ENCODE peak calls at places on chromosomes 4 and X, in four cellular contexts. One of them, this sample, is unnamed.

GRCh38 chrX:13169688-13170087 is 125.3 kb upstream of the FAM9C start:
- DNase-seq in WERI-Rb-1: no peak
- DNase-seq in AG10803: no peak
- DNase-seq in fibroblast of lung: no peak
- DNase-seq in this sample: no peak

GRCh38 chr4:39514888-39515401 is 12.3 kb downstream of the UGDH start:
- DNase-seq in WERI-Rb-1: no peak
- DNase-seq in AG10803: no peak
- DNase-seq in fibroblast of lung: peak
- DNase-seq in this sample: peak

GRCh38 chrX:103830848-103831247 is 1.2 kb downstream of the RAB9B start:
- DNase-seq in WERI-Rb-1: no peak
- DNase-seq in AG10803: no peak
- DNase-seq in fibroblast of lung: no peak
- DNase-seq in this sample: no peak

GRCh38 chr4:53365121-53365485 is 758 bp downstream of the SCFD2 start:
- DNase-seq in WERI-Rb-1: no peak
- DNase-seq in AG10803: no peak
- DNase-seq in fibroblast of lung: no peak
- DNase-seq in this sample: peak

GRCh38 chr4:98522603-98523395 is 135.6 kb downstream of the TSPAN5 start:
- DNase-seq in WERI-Rb-1: no peak
- DNase-seq in AG10803: peak
- DNase-seq in fibroblast of lung: peak
- DNase-seq in this sample: peak

GRCh38 chr4:24686866-24687672 is 102.7 kb upstream of the DHX15 start:
- DNase-seq in WERI-Rb-1: peak
- DNase-seq in AG10803: peak
- DNase-seq in fibroblast of lung: peak
- DNase-seq in this sample: peak

GRCh38 chrX:10103023-10103422 is 53.8 kb upstream of the CLCN4 start:
- DNase-seq in WERI-Rb-1: no peak
- DNase-seq in AG10803: peak
- DNase-seq in fibroblast of lung: no peak
- DNase-seq in this sample: no peak

GRCh38 chrX:23483396-23483795 is 148.7 kb downstream of the PTCHD1 start:
- DNase-seq in WERI-Rb-1: no peak
- DNase-seq in AG10803: no peak
- DNase-seq in fibroblast of lung: no peak
- DNase-seq in this sample: no peak

GRCh38 chrX:155028192-155028591 is 1.5 kb downstream of the FUNDC2 start:
- DNase-seq in WERI-Rb-1: no peak
- DNase-seq in AG10803: no peak
- DNase-seq in fibroblast of lung: no peak
- DNase-seq in this sample: no peak

GRCh38 chr4:78520808-78521226 is 30.8 kb upstream of the ANXA3 start:
- DNase-seq in WERI-Rb-1: no peak
- DNase-seq in AG10803: peak
- DNase-seq in fibroblast of lung: no peak
- DNase-seq in this sample: peak

GRCh38 chr4:154597798-154598774 is 7.5 kb upstream of the FGA start:
- DNase-seq in WERI-Rb-1: no peak
- DNase-seq in AG10803: no peak
- DNase-seq in fibroblast of lung: no peak
- DNase-seq in this sample: no peak

GRCh38 chrX:9494806-9495205 is 29.9 kb downstream of the TBL1X start:
- DNase-seq in WERI-Rb-1: no peak
- DNase-seq in AG10803: peak
- DNase-seq in fibroblast of lung: peak
- DNase-seq in this sample: peak

GRCh38 chrX:44224760-44225159 is 118.7 kb downstream of the EFHC2 start:
- DNase-seq in WERI-Rb-1: no peak
- DNase-seq in AG10803: no peak
- DNase-seq in fibroblast of lung: no peak
- DNase-seq in this sample: no peak

GRCh38 chrX:104318330-104319009 is 63.7 kb upstream of the ESX1 start:
- DNase-seq in WERI-Rb-1: no peak
- DNase-seq in AG10803: peak
- DNase-seq in fibroblast of lung: peak
- DNase-seq in this sample: peak

GRCh38 chr4:13893221-13893620 is 265.7 kb upstream of the BOD1L1 start:
- DNase-seq in WERI-Rb-1: no peak
- DNase-seq in AG10803: peak
- DNase-seq in fibroblast of lung: no peak
- DNase-seq in this sample: no peak

GRCh38 chr4:65170768-65171514 is 499.3 kb downstream of the EPHA5 start:
- DNase-seq in WERI-Rb-1: no peak
- DNase-seq in AG10803: no peak
- DNase-seq in fibroblast of lung: no peak
- DNase-seq in this sample: peak

GRCh38 chrX:130079824-130080406 is 30.4 kb downstream of the ELF4 start:
- DNase-seq in WERI-Rb-1: peak
- DNase-seq in AG10803: peak
- DNase-seq in fibroblast of lung: peak
- DNase-seq in this sample: peak

GRCh38 chr4:66273110-66273509 is 602.8 kb upstream of the EPHA5 start:
- DNase-seq in WERI-Rb-1: no peak
- DNase-seq in AG10803: no peak
- DNase-seq in fibroblast of lung: no peak
- DNase-seq in this sample: no peak

GRCh38 chrX:45716747-45717146 is 516.1 kb upstream of the DIPK2B start:
- DNase-seq in WERI-Rb-1: no peak
- DNase-seq in AG10803: peak
- DNase-seq in fibroblast of lung: no peak
- DNase-seq in this sample: peak

GRCh38 chr4:160202802-160203201 is 1099.9 kb downstream of the RAPGEF2 start:
- DNase-seq in WERI-Rb-1: no peak
- DNase-seq in AG10803: no peak
- DNase-seq in fibroblast of lung: no peak
- DNase-seq in this sample: peak

GRCh38 chrX:28015993-28016392 is 34.7 kb upstream of the DCAF8L1 start:
- DNase-seq in WERI-Rb-1: no peak
- DNase-seq in AG10803: no peak
- DNase-seq in fibroblast of lung: no peak
- DNase-seq in this sample: no peak

GRCh38 chrX:38985375-38985774 is 184.1 kb downstream of the MID1IP1 start:
- DNase-seq in WERI-Rb-1: no peak
- DNase-seq in AG10803: peak
- DNase-seq in fibroblast of lung: peak
- DNase-seq in this sample: peak

GRCh38 chr4:15130441-15130840 is 128.2 kb downstream of the CPEB2 start:
- DNase-seq in WERI-Rb-1: no peak
- DNase-seq in AG10803: no peak
- DNase-seq in fibroblast of lung: no peak
- DNase-seq in this sample: no peak

GRCh38 chr4:101730291-101731117 is 60.0 kb upstream of the BANK1 start:
- DNase-seq in WERI-Rb-1: peak
- DNase-seq in AG10803: peak
- DNase-seq in fibroblast of lung: peak
- DNase-seq in this sample: peak

GRCh38 chrX:10507876-10508275 is 112.5 kb downstream of the MID1 start:
- DNase-seq in WERI-Rb-1: no peak
- DNase-seq in AG10803: no peak
- DNase-seq in fibroblast of lung: no peak
- DNase-seq in this sample: no peak

GRCh38 chr4:114538012-114538617 is 60.5 kb upstream of the UGT8 start:
- DNase-seq in WERI-Rb-1: no peak
- DNase-seq in AG10803: no peak
- DNase-seq in fibroblast of lung: no peak
- DNase-seq in this sample: no peak

GRCh38 chrX:134798472-134798871 is 140.2 kb upstream of the PLAC1 start:
- DNase-seq in WERI-Rb-1: no peak
- DNase-seq in AG10803: no peak
- DNase-seq in fibroblast of lung: no peak
- DNase-seq in this sample: no peak

GRCh38 chr4:142329304-142329703 is 516.8 kb downstream of the INPP4B start:
- DNase-seq in WERI-Rb-1: no peak
- DNase-seq in AG10803: no peak
- DNase-seq in fibroblast of lung: no peak
- DNase-seq in this sample: no peak

DNA sequence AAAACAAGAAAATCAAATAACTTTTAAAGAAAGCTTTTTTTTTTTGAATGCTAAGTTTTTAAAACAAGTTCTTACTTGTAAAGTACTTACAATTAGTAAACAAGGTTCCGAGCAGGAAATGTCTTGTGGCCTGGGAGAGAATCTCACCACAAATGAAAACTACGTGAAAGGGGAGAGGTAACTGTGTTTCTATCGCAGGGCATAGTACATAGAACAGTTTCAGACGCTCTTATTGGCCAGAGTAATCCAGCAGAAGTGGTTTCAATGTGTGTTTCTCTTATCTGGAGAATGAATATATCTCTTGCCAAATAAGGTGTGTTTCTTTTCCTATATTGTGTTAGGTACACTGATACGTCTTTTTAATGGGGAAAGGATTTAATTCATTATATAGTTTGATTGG is at the start of gene PLAC8:
- DNase-seq in WERI-Rb-1: no peak
- DNase-seq in AG10803: no peak
- DNase-seq in fibroblast of lung: no peak
- DNase-seq in this sample: no peak
- H3K4me3 ChIP-seq in WERI-Rb-1: no peak
- H3K4me3 ChIP-seq in AG10803: no peak
- H3K4me3 ChIP-seq in fibroblast of lung: no peak
- H3K4me3 ChIP-seq in this sample: no peak

DNA sequence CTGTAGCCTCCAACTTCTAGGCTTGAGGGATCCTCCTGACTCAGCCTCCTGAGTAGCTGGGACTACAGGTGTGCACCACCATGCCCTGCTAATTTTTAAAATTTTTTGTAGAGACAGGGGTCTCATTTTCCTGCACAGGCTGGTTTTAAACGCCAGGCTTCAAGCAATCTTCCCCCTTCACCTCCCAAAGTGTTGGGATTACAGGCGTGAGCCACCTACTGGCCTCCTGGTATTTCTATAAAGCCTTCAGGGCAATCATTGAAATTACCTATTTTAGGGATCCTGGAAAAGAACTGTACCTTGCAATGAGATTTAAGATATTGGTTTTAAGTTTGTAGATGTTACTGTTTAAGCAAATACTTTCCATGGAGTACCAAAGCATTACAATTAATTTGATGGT is 13.5 kb upstream of the PLS3 start:
- DNase-seq in WERI-Rb-1: no peak
- DNase-seq in AG10803: no peak
- DNase-seq in fibroblast of lung: no peak
- DNase-seq in this sample: no peak
- TF ChIP-seq CTCF in WERI-Rb-1: peak
- TF ChIP-seq CTCF in AG10803: peak
- TF ChIP-seq CTCF in fibroblast of lung: peak
- TF ChIP-seq CTCF in this sample: no peak

GRCh38 chr4:87005369-87005689 is 70.5 kb downstream of the AFF1 start:
- DNase-seq in WERI-Rb-1: no peak
- DNase-seq in AG10803: peak
- DNase-seq in fibroblast of lung: peak
- DNase-seq in this sample: no peak
- H3K4me3 ChIP-seq in WERI-Rb-1: no peak
- H3K4me3 ChIP-seq in AG10803: no peak
- H3K4me3 ChIP-seq in fibroblast of lung: peak
- H3K4me3 ChIP-seq in this sample: peak

GRCh38 chrX:119266364-119266995 is 30.4 kb downstream of the PGRMC1 start:
- DNase-seq in WERI-Rb-1: no peak
- DNase-seq in AG10803: peak
- DNase-seq in fibroblast of lung: peak
- DNase-seq in this sample: peak
- TF ChIP-seq CTCF in WERI-Rb-1: peak
- TF ChIP-seq CTCF in AG10803: peak
- TF ChIP-seq CTCF in fibroblast of lung: peak
- TF ChIP-seq CTCF in this sample: peak

GRCh38 chr4:181204109-181204508 is 1039.1 kb upstream of the TENM3 start:
- DNase-seq in WERI-Rb-1: no peak
- DNase-seq in AG10803: no peak
- DNase-seq in fibroblast of lung: no peak
- DNase-seq in this sample: no peak
- H3K4me3 ChIP-seq in WERI-Rb-1: no peak
- H3K4me3 ChIP-seq in AG10803: no peak
- H3K4me3 ChIP-seq in fibroblast of lung: no peak
- H3K4me3 ChIP-seq in this sample: no peak

GRCh38 chr4:139227729-139228404 is 50.8 kb upstream of the ELF2 start:
- DNase-seq in WERI-Rb-1: no peak
- DNase-seq in AG10803: no peak
- DNase-seq in fibroblast of lung: no peak
- DNase-seq in this sample: no peak
- TF ChIP-seq CTCF in WERI-Rb-1: no peak
- TF ChIP-seq CTCF in AG10803: peak
- TF ChIP-seq CTCF in fibroblast of lung: peak
- TF ChIP-seq CTCF in this sample: peak

GRCh38 chrX:84501798-84502628 is at the start of gene HDX:
- DNase-seq in WERI-Rb-1: peak
- DNase-seq in AG10803: peak
- DNase-seq in fibroblast of lung: peak
- DNase-seq in this sample: peak
- H3K4me3 ChIP-seq in WERI-Rb-1: peak
- H3K4me3 ChIP-seq in AG10803: peak
- H3K4me3 ChIP-seq in fibroblast of lung: peak
- H3K4me3 ChIP-seq in this sample: peak

GRCh38 chr4:161696957-161697356 is 466.8 kb downstream of the FSTL5 start:
- DNase-seq in WERI-Rb-1: no peak
- DNase-seq in AG10803: no peak
- DNase-seq in fibroblast of lung: no peak
- DNase-seq in this sample: no peak

GRCh38 chr4:161704040-161704439 is 459.8 kb downstream of the FSTL5 start:
- DNase-seq in WERI-Rb-1: peak
- DNase-seq in AG10803: no peak
- DNase-seq in fibroblast of lung: no peak
- DNase-seq in this sample: no peak

GRCh38 chr4:161704653-161705052 is 459.1 kb downstream of the FSTL5 start:
- DNase-seq in WERI-Rb-1: peak
- DNase-seq in AG10803: no peak
- DNase-seq in fibroblast of lung: no peak
- DNase-seq in this sample: no peak

GRCh38 chr4:161702287-161702686 is 461.5 kb downstream of the FSTL5 start:
- DNase-seq in WERI-Rb-1: no peak
- DNase-seq in AG10803: no peak
- DNase-seq in fibroblast of lung: no peak
- DNase-seq in this sample: no peak
- TF ChIP-seq CTCF in WERI-Rb-1: peak
- TF ChIP-seq CTCF in AG10803: no peak
- TF ChIP-seq CTCF in fibroblast of lung: no peak
- TF ChIP-seq CTCF in this sample: no peak

This sample was measured in fibroblast of pulmonary artery.